ENCODE peak calls at places on chromosomes 16 and 17, in four cellular contexts. N, Z, U and H are unnamed samples.
A peak's percentile ranks its signal among the peaks of the same experiment; 100 is the strongest.

GRCh38 chr16:50697421-50697715 is 4.0 kb downstream of the NOD2 start:
- DNase-seq in Z (no peak), N (no peak), U (no peak), H (no peak)

GRCh38 chr17:45646288-45646988 is 137.7 kb upstream of the CRHR1 start:
- DNase-seq in Z (no peak), U (no peak), N (no peak), H (no peak)

GRCh38 chr16:58366247-58367031 is 25.8 kb upstream of the GINS3 start:
- DNase-seq in Z (no peak), N (no peak), U (no peak), H (no peak)

GRCh38 chr17:27368971-27369370 is 75.1 kb downstream of the WSB1 start:
- DNase-seq in U (no peak), N (no peak), Z (no peak), H (no peak)

GRCh38 chr17:42795465-42795864 is 3.0 kb downstream of the COA3 start:
- DNase-seq in Z (peak; percentile 39), U (no peak), N (no peak), H (no peak)

GRCh38 chr17:38428643-38429371 is 543 bp downstream of the ARHGAP23 start:
- DNase-seq in Z (peak; percentile 50), N (no peak), U (no peak), H (no peak)

GRCh38 chr17:39194089-39194984 is 3.1 kb downstream of the CACNB1 start:
- DNase-seq in U (peak; percentile 92), N (no peak), Z (peak; percentile 31), H (peak; percentile 85)

GRCh38 chr17:7354262-7354781 is 634 bp upstream of the TMEM95 start:
- DNase-seq in Z (peak; percentile 22), N (no peak), U (peak; percentile 52), H (peak; percentile 51)

GRCh38 chr17:48155889-48156670 is 48.5 kb downstream of the SNX11 start:
- DNase-seq in Z (no peak), N (no peak), U (peak; percentile 42), H (no peak)

GRCh38 chr16:29757950-29758466 is 12.2 kb upstream of the C16orf54 start:
- DNase-seq in Z (no peak), N (no peak), U (peak; percentile 48), H (no peak)

GRCh38 chr16:3119701-3120408 is 7.5 kb downstream of the ZNF205 start:
- DNase-seq in Z (no peak), N (no peak), U (no peak), H (no peak)

GRCh38 chr17:74520790-74521480 is 10.3 kb downstream of the CD300LB start:
- DNase-seq in N (no peak), U (no peak), Z (no peak), H (no peak)

GRCh38 chr16:77585852-77586251 is 136.5 kb upstream of the NUDT7 start:
- DNase-seq in U (peak; percentile 75), Z (no peak), N (no peak), H (no peak)

GRCh38 chr17:72308744-72309395 is 188.1 kb downstream of the SOX9 start:
- DNase-seq in U (no peak), Z (no peak), N (no peak), H (no peak)

GRCh38 chr16:88010343-88010970 is 59.2 kb downstream of the BANP start:
- DNase-seq in N (no peak), Z (no peak), U (no peak), H (no peak)

GRCh38 chr17:76530489-76530814 is 7.1 kb downstream of the CYGB start:
- DNase-seq in N (no peak), U (no peak), Z (no peak), H (no peak)

GRCh38 chr17:83073389-83074063 is 5.9 kb upstream of the METRNL start:
- DNase-seq in Z (peak; percentile 87), N (no peak), U (no peak), H (peak; percentile 80)

GRCh38 chr17:81508639-81509047 is 4.0 kb downstream of the ACTG1 start:
- DNase-seq in Z (no peak), N (no peak), U (peak; percentile 74), H (no peak)

GRCh38 chr17:70319516-70319915 is 150.2 kb downstream of the KCNJ2 start:
- DNase-seq in U (peak; percentile 11), Z (no peak), N (no peak), H (no peak)

GRCh38 chr16:14606102-14606501 is 24.0 kb downstream of the PARN start:
- DNase-seq in Z (no peak), N (no peak), U (no peak), H (no peak)

GRCh38 chr16:14609716-14610115 is 20.3 kb downstream of the PARN start:
- DNase-seq in N (no peak), U (no peak), Z (no peak), H (no peak)

GRCh38 chr16:14608604-14609003 is 21.5 kb downstream of the PARN start:
- DNase-seq in N (no peak), U (no peak), Z (no peak), H (peak; percentile 24)

GRCh38 chr16:14611660-14612059 is 18.4 kb downstream of the PARN start:
- DNase-seq in U (no peak), Z (no peak), N (no peak), H (no peak)

DNA sequence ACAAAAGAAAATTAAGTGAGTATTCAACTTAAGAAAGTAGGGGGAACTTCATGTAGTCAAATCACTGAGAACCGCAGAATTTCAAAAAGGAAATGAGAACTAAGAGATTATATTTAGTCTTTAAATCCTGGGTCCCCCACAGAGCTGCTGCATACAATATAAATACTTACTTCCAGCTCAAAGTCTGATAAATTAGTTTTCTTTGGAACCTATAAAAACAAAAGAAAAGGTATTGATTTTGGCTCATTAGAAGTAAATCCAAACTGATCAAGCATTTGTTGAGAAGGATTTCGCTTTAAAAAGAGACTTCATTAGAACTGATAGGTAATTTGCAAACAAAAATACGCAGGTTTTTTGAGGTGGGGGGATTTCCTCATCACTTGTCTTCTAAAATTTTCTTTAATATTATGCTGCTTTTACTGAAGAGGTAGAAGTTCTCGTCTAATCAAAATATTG is 21.9 kb downstream of the PARN start:
- DNase-seq in Z (no peak), U (no peak), N (no peak), H (no peak)
- H3K4me1 ChIP-seq in Z (no peaks in the 10 kb centered on the region), U (no peaks in the 10 kb centered on the region), N (no peaks in the 10 kb centered on the region), H (no peaks in the 10 kb centered on the region)

GRCh38 chr17:13584701-13585080 is 17.0 kb downstream of the HS3ST3A1 start:
- DNase-seq in N (no peak), Z (no peak), U (peak; percentile 43), H (no peak)
- H3K27ac ChIP-seq in N (no peak overlapping the region), Z (no peak overlapping the region), U (no peak overlapping the region), H (no peak overlapping the region)

GRCh38 chr16:49350265-49351103 is 23.1 kb upstream of the C16orf78 start:
- DNase-seq in U (peak; percentile 72), Z (peak; percentile 71), N (peak; percentile 7), H (peak; percentile 81)

GRCh38 chr16:49348408-49349176 is 25.0 kb upstream of the C16orf78 start:
- DNase-seq in N (no peak), Z (no peak), U (peak; percentile 48), H (no peak)

GRCh38 chr16:49352923-49353322 is 20.7 kb upstream of the C16orf78 start:
- DNase-seq in N (no peak), U (peak; percentile 87), Z (no peak), H (no peak)

GRCh38 chr16:49349446-49350168 is 24.0 kb upstream of the C16orf78 start:
- DNase-seq in Z (no peak), N (no peak), U (no peak), H (no peak)

GRCh38 chr16:49351119-49351518 is 22.5 kb upstream of the C16orf78 start:
- DNase-seq in Z (no peak), U (peak; percentile 49), N (no peak), H (no peak)
- H3K4me3 ChIP-seq in Z (no peak overlapping the region), U (no peak overlapping the region), N (no peak overlapping the region), H (no peak overlapping the region)

GRCh38 chr16:21158208-21159110 is at the start of gene LDAF1:
- DNase-seq in U (peak; percentile 88), Z (peak; percentile 91), N (peak; percentile 75), H (peak; percentile 91)
- H3K4me1 ChIP-seq in U (no peaks in the 10 kb centered on the region), Z (peaks cover 14% of the 10 kb centered on the region), N (peaks cover 18% of the 10 kb centered on the region), H (peaks cover 29% of the 10 kb centered on the region)

GRCh38 chr17:1769826-1770477 is 8.1 kb downstream of the SERPINF1 start:
- DNase-seq in N (peak; percentile 19), Z (no peak), U (peak; percentile 92), H (no peak)
- H3K27ac ChIP-seq in N (peak overlapping the region; percentile 12), Z (no peak overlapping the region), U (no peak overlapping the region), H (no peak overlapping the region)

GRCh38 chr16:477758-478157 is 49.8 kb upstream of the CAPN15 start:
- DNase-seq in N (no peak), U (no peak), Z (no peak), H (no peak)
- H3K4me3 ChIP-seq in N (no peak overlapping the region), U (no peak overlapping the region), Z (no peak overlapping the region), H (no peak overlapping the region)